ENCODE peak calls at places on chromosomes 11 and 22, in ten cellular contexts. I, P, Z, V, X, S, G, N, O and Y are unnamed samples.

GRCh38 chr11:28627690-28628255 is 519.6 kb downstream of the METTL15 start:
- DNase-seq in I (no peak), P (no peak), Z (no peak), V (no peak), X (no peak), S (no peak), G (no peak), N (no peak), O (no peak), Y (no peak)

GRCh38 chr22:31625661-31626426 is 36.2 kb downstream of the PISD start:
- DNase-seq in I (no peak), P (no peak), Z (no peak), V (peak; percentile 38), X (no peak), S (no peak), G (no peak), N (peak; percentile 40), O (no peak), Y (peak; percentile 43)

GRCh38 chr11:76803023-76803422 is 19.9 kb downstream of the TSKU start:
- DNase-seq in I (no peak), P (no peak), Z (no peak), V (peak; percentile 18), X (peak; percentile 79), S (no peak), G (no peak), N (no peak), O (no peak), Y (no peak)

GRCh38 chr11:35293034-35293433 is 126.3 kb downstream of the SLC1A2 start:
- DNase-seq in I (no peak), P (no peak), Z (no peak), V (no peak), X (no peak), S (no peak), G (no peak), N (no peak), O (no peak), Y (no peak)

GRCh38 chr11:78646564-78647185 is 72.0 kb upstream of the NARS2 start:
- DNase-seq in I (peak; percentile 20), P (no peak), Z (peak; percentile 49), V (peak; percentile 73), X (peak; percentile 41), S (peak; percentile 49), G (no peak), N (peak; percentile 31), O (no peak), Y (no peak)

GRCh38 chr11:12085371-12086251 is 24.8 kb upstream of the MICAL2 start:
- DNase-seq in I (no peak), P (no peak), Z (no peak), V (no peak), X (no peak), S (no peak), G (no peak), N (peak; percentile 64), O (no peak), Y (no peak)

GRCh38 chr11:7691759-7692334 is 14.4 kb downstream of the OVCH2 start:
- DNase-seq in I (no peak), P (no peak), Z (no peak), V (no peak), X (no peak), S (no peak), G (no peak), N (peak; percentile 20), O (no peak), Y (no peak)

GRCh38 chr11:47705722-47706121 is 9.4 kb downstream of the AGBL2 start:
- DNase-seq in I (no peak), P (no peak), Z (no peak), V (no peak), X (no peak), S (no peak), G (no peak), N (no peak), O (no peak), Y (no peak)

GRCh38 chr11:749731-750130 is 2.5 kb downstream of the TALDO1 start:
- DNase-seq in I (no peak), P (peak; percentile 71), Z (no peak), V (no peak), X (no peak), S (no peak), G (no peak), N (no peak), O (no peak), Y (no peak)
- H3K27ac ChIP-seq in I (peak overlapping the region; percentile 93), P (no peak overlapping the region), Z (no peak overlapping the region), V (no peak overlapping the region), X (no peak overlapping the region), S (no peak overlapping the region), G (no peak overlapping the region), N (no peak overlapping the region), O (no peak overlapping the region), Y (peak overlapping the region; percentile 40)

GRCh38 chr11:59557940-59558643 is 46.8 kb downstream of the OR4D9 start:
- DNase-seq in I (no peak), P (no peak), Z (no peak), V (no peak), X (peak; percentile 46), S (no peak), G (no peak), N (no peak), O (no peak), Y (no peak)

GRCh38 chr11:59559886-59560285 is 48.5 kb downstream of the OR4D9 start:
- DNase-seq in I (no peak), P (no peak), Z (no peak), V (no peak), X (peak; percentile 59), S (no peak), G (no peak), N (no peak), O (no peak), Y (no peak)

GRCh38 chr11:59560702-59561469 is 49.5 kb downstream of the OR4D9 start:
- DNase-seq in I (peak; percentile 73), P (peak; percentile 89), Z (peak; percentile 83), V (peak; percentile 89), X (peak; percentile 88), S (peak; percentile 89), G (no peak), N (peak; percentile 80), O (peak; percentile 93), Y (peak; percentile 88)

GRCh38 chr11:59560290-59560701 is 49.0 kb downstream of the OR4D9 start:
- DNase-seq in I (peak; percentile 71), P (no peak), Z (peak; percentile 85), V (peak; percentile 87), X (peak; percentile 78), S (peak; percentile 46), G (no peak), N (peak; percentile 76), O (no peak), Y (peak; percentile 78)

DNA sequence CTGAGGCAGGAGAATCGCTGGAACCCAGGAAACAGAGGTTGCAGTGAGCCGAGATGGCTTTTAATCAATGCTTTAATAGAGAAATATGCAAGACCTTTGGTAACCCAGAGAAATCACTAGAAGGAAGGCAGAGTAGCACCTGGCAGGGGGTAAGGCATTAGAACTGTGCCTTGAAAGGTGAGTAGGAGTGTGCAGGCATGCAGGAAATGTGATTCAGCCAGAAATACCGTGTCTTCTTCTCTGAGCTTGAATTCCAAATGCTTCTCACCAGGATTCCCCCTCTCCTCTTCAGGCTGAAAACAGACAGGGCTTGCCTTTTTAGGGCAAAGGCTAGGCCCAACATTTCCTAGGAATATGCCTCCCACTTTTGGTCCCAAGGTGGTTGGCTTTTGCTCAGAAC is 51.0 kb downstream of the OR4D9 start:
- DNase-seq in I (no peak), P (no peak), Z (no peak), V (no peak), X (no peak), S (no peak), G (no peak), N (peak; percentile 19), O (no peak), Y (peak; percentile 11)
- H3K27ac ChIP-seq in I (no peak overlapping the region), P (no peak overlapping the region), Z (peak overlapping the region; percentile 65), V (no peak overlapping the region), X (no peak overlapping the region), S (no peak overlapping the region), G (no peak overlapping the region), N (no peak overlapping the region), O (no peak overlapping the region), Y (no peak overlapping the region)

GRCh38 chr22:32761251-32761903 is 40.1 kb upstream of the TIMP3 start:
- DNase-seq in I (no peak), P (no peak), Z (no peak), V (no peak), X (no peak), S (no peak), G (peak; percentile 46), N (peak; percentile 80), O (peak; percentile 81), Y (no peak)

GRCh38 chr22:32760815-32761214 is 40.7 kb upstream of the TIMP3 start:
- DNase-seq in I (no peak), P (no peak), Z (no peak), V (no peak), X (no peak), S (no peak), G (no peak), N (no peak), O (peak; percentile 90), Y (no peak)

GRCh38 chr22:32760396-32760795 is 41.1 kb upstream of the TIMP3 start:
- DNase-seq in I (no peak), P (no peak), Z (no peak), V (no peak), X (no peak), S (no peak), G (no peak), N (no peak), O (no peak), Y (no peak)

GRCh38 chr22:32765117-32765618 is 36.3 kb upstream of the TIMP3 start:
- DNase-seq in I (no peak), P (no peak), Z (no peak), V (no peak), X (no peak), S (no peak), G (no peak), N (peak; percentile 50), O (no peak), Y (no peak)

DNA sequence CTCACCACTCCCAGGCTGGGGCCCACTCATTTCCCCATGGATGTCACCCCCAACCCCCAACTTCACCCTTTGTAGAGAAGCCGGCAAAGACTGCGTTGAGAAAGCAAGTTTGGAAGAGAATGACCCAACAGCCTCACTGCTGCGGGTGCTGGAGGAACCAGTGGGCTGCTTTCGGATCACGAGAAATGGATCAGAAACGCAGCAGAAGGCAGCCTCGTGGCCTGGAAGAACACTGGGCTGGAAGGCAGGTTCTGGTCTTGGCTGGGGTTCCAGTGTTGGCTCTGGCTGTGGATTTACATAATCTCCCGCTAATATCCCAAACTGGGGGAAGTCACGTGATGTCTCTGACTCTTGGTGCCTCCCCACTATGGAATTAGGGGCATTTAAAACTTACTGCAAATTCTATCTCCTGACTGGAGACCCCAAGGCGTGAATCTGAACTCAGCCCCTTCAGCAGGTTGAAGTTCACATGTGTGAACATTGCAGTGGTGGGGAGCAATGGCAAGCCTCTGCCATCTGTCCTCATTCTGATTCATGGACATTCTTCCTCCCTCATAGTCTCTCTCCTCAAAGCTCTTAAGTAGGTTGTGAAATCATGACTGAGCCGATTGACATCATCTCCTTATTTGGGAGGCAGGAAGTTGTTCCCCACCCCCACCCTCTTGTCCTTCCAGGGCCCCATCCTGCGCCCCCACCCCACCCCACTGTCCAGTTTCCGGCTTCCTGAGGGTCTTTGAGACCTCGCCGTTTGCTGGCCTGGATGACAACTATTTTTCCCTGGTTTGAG is 37.0 kb upstream of the TIMP3 start:
- DNase-seq in I (no peak), P (no peak), Z (no peak), V (peak; percentile 38), X (no peak), S (no peak), G (peak; percentile 72), N (peak; percentile 91), O (peak; percentile 80), Y (no peak)
- H3K27ac ChIP-seq in I (no peak overlapping the region), P (peak overlapping the region; percentile 77), Z (no peak overlapping the region), V (no peak overlapping the region), X (no peak overlapping the region), S (no peak overlapping the region), G (peak overlapping the region; percentile 61), N (peak overlapping the region; percentile 40), O (peak overlapping the region; percentile 87), Y (no peak overlapping the region)

GRCh38 chr22:19941365-19942070 is at the start of the genes COMT and TXNRD2:
- DNase-seq in I (peak; percentile 62), P (peak; percentile 82), Z (no peak), V (peak; percentile 74), X (no peak), S (peak; percentile 77), G (no peak), N (peak; percentile 59), O (peak; percentile 92), Y (peak; percentile 29)

GRCh38 chr22:19933328-19934241 is 8.0 kb upstream of the COMT start:
- DNase-seq in I (no peak), P (peak; percentile 36), Z (no peak), V (no peak), X (no peak), S (no peak), G (no peak), N (no peak), O (no peak), Y (no peak)

GRCh38 chr22:19940536-19941364 is 822 bp upstream of the COMT start:
- DNase-seq in I (no peak), P (peak; percentile 39), Z (no peak), V (no peak), X (no peak), S (peak; percentile 42), G (no peak), N (no peak), O (peak; percentile 69), Y (no peak)

GRCh38 chr22:19936513-19936912 is 5.1 kb upstream of the COMT start:
- DNase-seq in I (no peak), P (peak; percentile 7), Z (no peak), V (no peak), X (no peak), S (no peak), G (no peak), N (no peak), O (no peak), Y (no peak)

GRCh38 chr22:19937616-19938473 is 3.7 kb upstream of the COMT start:
- DNase-seq in I (no peak), P (peak; percentile 59), Z (no peak), V (no peak), X (no peak), S (no peak), G (no peak), N (peak; percentile 41), O (no peak), Y (no peak)
- H3K27ac ChIP-seq in I (no peak overlapping the region), P (peak overlapping the region; percentile 73), Z (no peak overlapping the region), V (no peak overlapping the region), X (no peak overlapping the region), S (no peak overlapping the region), G (no peak overlapping the region), N (no peak overlapping the region), O (no peak overlapping the region), Y (no peak overlapping the region)